ENCODE peak calls at places on chromosomes 12 and 14, in eight cellular contexts. R is mesenchymal stem cell, B is PC-3, Q is heart right ventricle, D is sigmoid colon, W is endothelial cell of umbilical vein, C is iPS DF 6.9, U is heart left ventricle. S is an unnamed sample. For H3K4me1, the result is how much of the 10 kb centered on the place peaks cover.

GRCh38 chr14:72701232-72701555 is 192.7 kb downstream of the DPF3 start:
- DNase-seq in R (no peak), B (no peak), Q (no peak), D (no peak), W (no peak), C (no peak), U (no peak), S (no peak)

GRCh38 chr14:37870170-37870569 is 274.7 kb downstream of the TTC6 start:
- DNase-seq in R (no peak), B (peak), Q (no peak), D (no peak), W (no peak), C (no peak), U (no peak), S (no peak)

GRCh38 chr14:86639146-86639545 is 1109.2 kb downstream of the FLRT2 start:
- DNase-seq in R (no peak), B (no peak), Q (no peak), D (no peak), W (no peak), C (no peak), U (no peak), S (no peak)

GRCh38 chr14:72615511-72616121 is 278.3 kb downstream of the DPF3 start:
- DNase-seq in R (peak), B (peak), Q (no peak), D (no peak), W (peak), C (no peak), U (no peak), S (no peak)

GRCh38 chr12:52925717-52926595 is 21.1 kb upstream of the KRT8 start:
- DNase-seq in R (no peak), B (peak), Q (no peak), D (no peak), W (no peak), C (no peak), U (no peak), S (peak)

GRCh38 chr12:92926549-92926948 is 2.5 kb downstream of the EEA1 start:
- DNase-seq in R (no peak), B (no peak), Q (no peak), D (no peak), W (no peak), C (no peak), U (no peak), S (no peak)

GRCh38 chr12:128783129-128783574 is 40.6 kb downstream of the SLC15A4 start:
- DNase-seq in R (peak), B (no peak), Q (no peak), D (peak), W (no peak), C (no peak), U (no peak), S (no peak)

GRCh38 chr12:52351196-52352059 is 15.9 kb downstream of the KRT85 start:
- DNase-seq in R (no peak), B (no peak), Q (peak), D (no peak), W (no peak), C (no peak), U (peak), S (no peak)

GRCh38 chr14:80772504-80772903 is 169.0 kb downstream of the CEP128 start:
- DNase-seq in R (no peak), B (no peak), Q (no peak), D (no peak), W (no peak), C (no peak), U (no peak), S (no peak)

GRCh38 chr12:98945864-98946263 is 300.8 kb downstream of the APAF1 start:
- DNase-seq in R (no peak), B (no peak), Q (no peak), D (no peak), W (no peak), C (no peak), U (no peak), S (no peak)

GRCh38 chr14:38302966-38303365 is 47.1 kb upstream of the CLEC14A start:
- DNase-seq in R (no peak), B (no peak), Q (no peak), D (no peak), W (no peak), C (no peak), U (no peak), S (no peak)

GRCh38 chr14:33282811-33283210 is 344.1 kb downstream of the NPAS3 start:
- DNase-seq in R (no peak), B (no peak), Q (no peak), D (no peak), W (no peak), C (no peak), U (no peak), S (no peak)

GRCh38 chr12:30930238-30931010 is 3.9 kb downstream of the TSPAN11 start:
- DNase-seq in R (peak), B (no peak), Q (no peak), D (no peak), W (peak), C (no peak), U (no peak), S (no peak)

GRCh38 chr12:112932485-112933151 is 5.7 kb upstream of the OAS3 start:
- DNase-seq in R (no peak), B (peak), Q (no peak), D (no peak), W (no peak), C (no peak), U (no peak), S (no peak)

GRCh38 chr12:62712561-62712960 is 222.4 kb downstream of the PPM1H start:
- DNase-seq in R (no peak), B (no peak), Q (no peak), D (no peak), W (no peak), C (no peak), U (no peak), S (no peak)
- H3K4me1 ChIP-seq in R (under half), B (under half), Q (under half), D (under half), W (under half), C (under half), U (under half), S (under half)

DNA sequence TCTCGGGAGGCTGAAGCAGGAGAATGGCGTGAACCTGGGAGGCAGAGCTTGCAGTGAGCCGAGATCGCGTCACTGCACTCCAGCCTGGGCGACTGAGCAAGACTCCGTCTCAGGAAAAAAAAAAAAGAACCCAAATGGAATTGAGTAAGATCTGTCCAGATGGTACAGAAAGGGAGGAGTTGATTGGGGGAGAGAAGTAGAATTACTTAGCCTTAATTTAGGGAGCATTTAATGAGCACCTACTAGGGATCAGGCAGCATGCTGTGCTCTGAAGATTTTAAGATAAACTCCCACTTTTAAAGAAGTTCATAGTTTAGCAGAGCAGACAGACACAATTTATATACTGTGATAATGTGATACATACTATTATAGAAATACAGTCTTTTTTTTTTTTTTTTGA is 4.5 kb downstream of the RAB5B start:
- DNase-seq in R (no peak), B (no peak), Q (no peak), D (no peak), W (no peak), C (no peak), U (no peak), S (no peak)
- H3K27ac ChIP-seq in R (no peak), B (no peak), Q (no peak), D (no peak), W (no peak), C (no peak), U (no peak), S (no peak)

GRCh38 chr12:120117961-120118709 is 1.6 kb upstream of the RAB35 start:
- DNase-seq in R (peak), B (peak), Q (no peak), D (no peak), W (peak), C (no peak), U (no peak), S (peak)

GRCh38 chr12:120119395-120119973 is 2.9 kb upstream of the RAB35 start:
- DNase-seq in R (peak), B (peak), Q (no peak), D (no peak), W (no peak), C (no peak), U (no peak), S (no peak)

GRCh38 chr12:120118710-120119097 is 2.2 kb upstream of the RAB35 start:
- DNase-seq in R (no peak), B (peak), Q (no peak), D (no peak), W (peak), C (no peak), U (no peak), S (peak)

GRCh38 chr12:120121766-120122293 is 5.3 kb upstream of the RAB35 start:
- DNase-seq in R (peak), B (no peak), Q (no peak), D (no peak), W (no peak), C (no peak), U (no peak), S (peak)

GRCh38 chr12:120121343-120121742 is 4.8 kb upstream of the RAB35 start:
- DNase-seq in R (no peak), B (no peak), Q (no peak), D (no peak), W (no peak), C (no peak), U (no peak), S (no peak)
- H3K4me1 ChIP-seq in R (under half), B (under half), Q (under half), D (under half), W (under half), C (under half), U (under half), S (under half)

DNA sequence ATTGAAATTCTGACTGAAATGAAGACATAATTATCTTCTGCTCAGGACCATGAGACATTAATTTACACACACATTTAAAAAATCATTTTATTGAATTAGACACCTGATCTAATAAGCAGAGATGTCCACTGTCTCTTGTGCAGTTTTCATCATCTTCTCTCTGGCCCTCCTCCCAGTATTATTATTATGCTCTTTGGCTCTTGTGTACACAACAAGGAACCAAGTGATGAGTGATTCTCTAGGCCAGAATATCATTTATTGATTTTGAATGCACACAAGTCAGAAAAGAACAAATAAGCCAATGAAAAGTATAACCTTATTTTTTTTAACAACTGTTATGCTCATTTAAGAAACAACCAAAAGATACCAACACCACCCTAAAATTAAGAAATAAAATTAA is 244.7 kb upstream of the KRR1 start:
- DNase-seq in R (no peak), B (no peak), Q (no peak), D (no peak), W (no peak), C (no peak), U (no peak), S (no peak)
- H3K27ac ChIP-seq in R (no peak), B (no peak), Q (no peak), D (no peak), W (no peak), C (no peak), U (no peak), S (no peak)

GRCh38 chr12:24374452-24374851 is 425.0 kb upstream of the SOX5 start:
- DNase-seq in R (no peak), B (no peak), Q (no peak), D (no peak), W (no peak), C (no peak), U (no peak), S (no peak)
- H3K4me1 ChIP-seq in R (under half), B (under half), Q (under half), D (under half), W (under half), C (under half), U (under half), S (under half)

DNA sequence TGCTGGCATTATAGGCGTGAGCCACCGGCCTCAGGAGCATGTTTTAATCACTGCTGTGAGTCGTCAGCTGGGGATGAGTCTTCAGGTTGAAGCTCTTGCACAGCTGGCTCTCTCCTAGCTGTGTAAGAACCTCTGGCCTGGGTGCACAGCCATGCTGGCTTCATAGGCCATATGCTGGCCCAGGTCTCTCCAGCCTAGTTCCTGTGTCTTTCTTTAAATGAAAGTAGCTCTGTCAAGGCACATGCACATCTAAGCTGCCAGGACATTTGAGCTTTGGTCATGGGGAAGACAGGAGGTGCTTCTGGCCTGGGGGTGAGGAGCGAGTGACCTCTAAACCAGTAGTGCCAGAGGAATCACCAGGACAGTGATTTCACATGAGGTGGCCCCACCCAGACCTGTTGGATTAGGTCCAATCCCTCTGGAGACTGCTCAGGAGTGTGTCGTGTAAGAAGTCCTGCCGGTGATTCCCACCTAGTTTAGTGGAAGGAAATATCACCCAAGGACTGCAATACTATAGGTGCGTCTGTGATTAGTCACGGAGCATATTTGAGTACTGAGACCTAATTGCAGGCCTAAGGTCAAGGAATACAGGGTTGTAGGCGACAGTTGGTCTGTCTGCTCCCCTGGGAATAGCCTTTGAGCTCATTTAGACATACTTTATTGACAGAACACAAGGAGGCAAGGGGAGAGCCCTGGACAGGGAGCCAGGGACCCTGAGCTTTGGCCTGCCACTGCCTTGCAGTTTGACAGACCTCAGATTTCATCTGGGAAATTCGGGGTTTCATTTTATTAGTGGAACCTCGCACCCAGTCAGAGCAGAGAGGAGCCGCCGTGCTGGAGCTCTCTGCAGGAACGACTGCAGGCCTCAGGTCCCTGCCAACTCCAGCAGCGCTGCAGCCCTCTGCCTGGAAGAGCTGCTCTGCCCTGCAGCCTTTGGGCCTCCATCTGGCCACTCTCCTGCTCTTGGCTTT is 67.0 kb downstream of the ANKRD9 start:
- DNase-seq in R (no peak), B (peak), Q (no peak), D (no peak), W (no peak), C (no peak), U (no peak), S (peak)
- H3K27ac ChIP-seq in R (no peak), B (peak), Q (no peak), D (no peak), W (no peak), C (no peak), U (no peak), S (peak)

DNA sequence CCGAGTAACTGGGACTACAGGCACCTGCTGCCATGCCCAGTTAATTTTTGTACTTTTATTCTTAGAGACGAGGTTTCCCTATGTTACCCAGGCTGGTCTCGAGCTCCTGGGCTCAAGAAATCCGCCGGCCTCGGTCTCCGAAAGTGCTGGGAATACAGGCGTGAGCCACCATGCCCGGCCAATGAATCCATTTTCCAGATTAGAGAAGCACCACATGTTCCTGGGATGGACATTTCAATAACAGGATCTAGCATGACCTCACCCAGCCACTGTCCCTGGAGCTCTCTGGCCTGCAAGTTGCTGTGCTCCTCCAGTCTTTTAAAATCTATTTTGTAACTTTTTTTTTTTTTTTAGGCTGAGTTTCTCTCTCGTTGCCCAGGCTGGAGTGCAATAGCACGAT is 2.2 kb downstream of the GPR132 start:
- DNase-seq in R (no peak), B (no peak), Q (peak), D (no peak), W (no peak), C (no peak), U (no peak), S (no peak)
- H3K4me1 ChIP-seq in R (under half), B (under half), Q (under half), D (under half), W (under half), C (under half), U (under half), S (under half)

GRCh38 chr14:63642656-63643382 is 1.1 kb upstream of the WDR89 start:
- DNase-seq in R (no peak), B (no peak), Q (no peak), D (no peak), W (no peak), C (no peak), U (no peak), S (no peak)
- H3K27ac ChIP-seq in R (no peak), B (no peak), Q (peak), D (peak), W (peak), C (no peak), U (peak), S (peak)

DNA sequence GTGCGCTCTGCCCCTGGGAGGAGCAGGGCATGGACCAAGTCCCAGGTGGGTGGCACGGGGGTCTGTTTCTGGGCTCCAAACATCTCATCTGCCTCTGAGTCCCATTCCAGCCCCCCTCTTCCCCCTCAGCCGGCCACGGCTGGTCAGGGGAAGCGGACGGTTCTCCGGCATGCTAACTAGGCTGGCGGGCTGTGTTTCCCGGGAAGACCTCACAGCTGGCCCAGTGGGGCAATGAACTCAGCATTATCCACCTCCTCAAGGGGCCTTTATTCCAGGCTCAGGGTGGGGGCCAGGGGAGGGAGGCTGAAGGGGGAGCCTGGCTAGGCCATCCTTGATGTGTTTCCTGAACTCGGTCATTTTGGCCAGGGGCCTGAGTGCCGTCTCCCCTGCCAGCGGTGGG is 7.7 kb downstream of the LRP1 start:
- DNase-seq in R (peak), B (no peak), Q (peak), D (peak), W (no peak), C (no peak), U (peak), S (no peak)
- H3K4me1 ChIP-seq in R (under half), B (under half), Q (half or more), D (under half), W (under half), C (under half), U (half or more), S (under half)